ENCODE peak calls at places on chromosomes 4 and X, in ten cellular contexts. One of them, this sample, is unnamed.
A peak's percentile ranks its signal among the peaks of the same experiment; 100 is the strongest.

GRCh38 chrX:6052111-6052745 is 176.4 kb downstream of the NLGN4X start:
- DNase-seq in transverse colon: no peak
- DNase-seq in ascending aorta: no peak
- DNase-seq in adrenal gland: no peak
- DNase-seq in A549: no peak
- DNase-seq in Caco-2: no peak
- DNase-seq in CD8-positive, alpha-beta memory T cell: no peak
- DNase-seq in H7: no peak
- DNase-seq in HFF-Myc: no peak
- DNase-seq in pancreas: no peak
- DNase-seq in this sample: no peak

GRCh38 chr4:71830497-71831178 is 46.8 kb upstream of the GC start:
- DNase-seq in ascending aorta: no peak
- DNase-seq in HFF-Myc: no peak
- DNase-seq in A549: no peak
- DNase-seq in CD8-positive, alpha-beta memory T cell: no peak
- DNase-seq in transverse colon: no peak
- DNase-seq in adrenal gland: no peak
- DNase-seq in Caco-2: no peak
- DNase-seq in H7: no peak
- DNase-seq in pancreas: no peak
- DNase-seq in this sample: no peak

GRCh38 chr4:185966997-185967775 is 101.8 kb upstream of the TLR3 start:
- DNase-seq in H7: no peak
- DNase-seq in Caco-2: no peak
- DNase-seq in transverse colon: no peak
- DNase-seq in A549: no peak
- DNase-seq in HFF-Myc: no peak
- DNase-seq in ascending aorta: no peak
- DNase-seq in pancreas: no peak
- DNase-seq in adrenal gland: no peak
- DNase-seq in CD8-positive, alpha-beta memory T cell: no peak
- DNase-seq in this sample: no peak

GRCh38 chr4:120544838-120545237 is 377.7 kb downstream of the PRDM5 start:
- DNase-seq in CD8-positive, alpha-beta memory T cell: no peak
- DNase-seq in H7: no peak
- DNase-seq in ascending aorta: no peak
- DNase-seq in Caco-2: no peak
- DNase-seq in A549: no peak
- DNase-seq in adrenal gland: no peak
- DNase-seq in transverse colon: no peak
- DNase-seq in HFF-Myc: no peak
- DNase-seq in pancreas: no peak
- DNase-seq in this sample: no peak

GRCh38 chr4:66794635-66795034 is 750.7 kb downstream of the CENPC start:
- DNase-seq in CD8-positive, alpha-beta memory T cell: no peak
- DNase-seq in adrenal gland: no peak
- DNase-seq in Caco-2: no peak
- DNase-seq in pancreas: no peak
- DNase-seq in ascending aorta: no peak
- DNase-seq in H7: no peak
- DNase-seq in A549: no peak
- DNase-seq in HFF-Myc: no peak
- DNase-seq in transverse colon: no peak
- DNase-seq in this sample: no peak

GRCh38 chr4:100369871-100370270 is 148.0 kb downstream of the EMCN start:
- DNase-seq in adrenal gland: no peak
- DNase-seq in CD8-positive, alpha-beta memory T cell: no peak
- DNase-seq in A549: no peak
- DNase-seq in Caco-2: no peak
- DNase-seq in HFF-Myc: no peak
- DNase-seq in pancreas: no peak
- DNase-seq in H7: no peak
- DNase-seq in transverse colon: no peak
- DNase-seq in ascending aorta: no peak
- DNase-seq in this sample: no peak

GRCh38 chr4:100908540-100908939 is 390.7 kb upstream of the EMCN start:
- DNase-seq in H7: no peak
- DNase-seq in HFF-Myc: no peak
- DNase-seq in CD8-positive, alpha-beta memory T cell: no peak
- DNase-seq in Caco-2: no peak
- DNase-seq in A549: no peak
- DNase-seq in adrenal gland: no peak
- DNase-seq in ascending aorta: no peak
- DNase-seq in transverse colon: no peak
- DNase-seq in pancreas: no peak
- DNase-seq in this sample: no peak

GRCh38 chrX:38805294-38806053 is 4.2 kb downstream of the MID1IP1 start:
- DNase-seq in adrenal gland: peak; percentile 57
- DNase-seq in A549: peak; percentile 21
- DNase-seq in CD8-positive, alpha-beta memory T cell: peak; percentile 79
- DNase-seq in H7: peak; percentile 62
- DNase-seq in transverse colon: peak; percentile 71
- DNase-seq in ascending aorta: no peak
- DNase-seq in HFF-Myc: no peak
- DNase-seq in pancreas: peak; percentile 54
- DNase-seq in Caco-2: peak; percentile 71
- DNase-seq in this sample: peak; percentile 79

GRCh38 chrX:135521405-135522131 is 1.1 kb downstream of the INTS6L start:
- DNase-seq in ascending aorta: peak; percentile 46
- DNase-seq in HFF-Myc: peak; percentile 51
- DNase-seq in adrenal gland: peak; percentile 91
- DNase-seq in A549: peak; percentile 41
- DNase-seq in transverse colon: peak; percentile 88
- DNase-seq in H7: peak; percentile 83
- DNase-seq in pancreas: peak; percentile 82
- DNase-seq in CD8-positive, alpha-beta memory T cell: peak; percentile 89
- DNase-seq in Caco-2: peak; percentile 67
- DNase-seq in this sample: peak; percentile 90

GRCh38 chrX:135520022-135520552 is 373 bp upstream of the INTS6L start:
- DNase-seq in A549: no peak
- DNase-seq in transverse colon: no peak
- DNase-seq in ascending aorta: no peak
- DNase-seq in pancreas: no peak
- DNase-seq in CD8-positive, alpha-beta memory T cell: no peak
- DNase-seq in H7: no peak
- DNase-seq in HFF-Myc: no peak
- DNase-seq in adrenal gland: peak; percentile 33
- DNase-seq in Caco-2: no peak
- DNase-seq in this sample: no peak

GRCh38 chrX:135522878-135523693 is 2.6 kb downstream of the INTS6L start:
- DNase-seq in transverse colon: no peak
- DNase-seq in pancreas: no peak
- DNase-seq in HFF-Myc: no peak
- DNase-seq in ascending aorta: no peak
- DNase-seq in A549: no peak
- DNase-seq in CD8-positive, alpha-beta memory T cell: no peak
- DNase-seq in adrenal gland: no peak
- DNase-seq in Caco-2: no peak
- DNase-seq in H7: no peak
- DNase-seq in this sample: no peak

GRCh38 chrX:135520553-135521404 is at the start of gene INTS6L:
- DNase-seq in transverse colon: peak; percentile 91
- DNase-seq in A549: no peak
- DNase-seq in CD8-positive, alpha-beta memory T cell: peak; percentile 93
- DNase-seq in pancreas: peak; percentile 76
- DNase-seq in ascending aorta: peak; percentile 59
- DNase-seq in H7: peak; percentile 66
- DNase-seq in Caco-2: peak; percentile 31
- DNase-seq in adrenal gland: peak; percentile 93
- DNase-seq in HFF-Myc: peak; percentile 43
- DNase-seq in this sample: peak; percentile 85

DNA sequence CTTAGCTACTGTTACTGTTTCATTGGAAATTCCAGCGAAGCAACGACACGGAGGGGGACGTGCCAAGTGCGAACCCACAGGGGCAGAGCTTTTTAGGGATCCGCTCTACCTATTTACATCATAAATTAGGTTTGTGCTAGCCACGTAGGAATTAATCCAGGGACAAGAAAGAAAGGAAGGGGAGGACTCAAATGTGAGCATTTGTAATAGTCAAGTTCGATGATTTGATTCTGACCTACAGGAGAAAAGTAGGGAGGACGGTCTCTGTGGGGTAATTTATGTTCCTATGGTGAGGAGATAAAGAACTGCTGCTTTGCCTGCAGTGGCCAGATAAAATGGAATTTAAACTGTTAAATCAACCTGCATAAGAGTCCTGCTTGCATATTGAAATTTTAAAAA is 1.7 kb downstream of the INTS6L start:
- DNase-seq in transverse colon: no peak
- DNase-seq in adrenal gland: no peak
- DNase-seq in ascending aorta: no peak
- DNase-seq in H7: no peak
- DNase-seq in HFF-Myc: no peak
- DNase-seq in Caco-2: no peak
- DNase-seq in CD8-positive, alpha-beta memory T cell: no peak
- DNase-seq in A549: no peak
- DNase-seq in pancreas: no peak
- DNase-seq in this sample: no peak
- H3K4me3 ChIP-seq in transverse colon: peak overlapping the region; percentile 47
- H3K4me3 ChIP-seq in adrenal gland: peak overlapping the region; percentile 10
- H3K4me3 ChIP-seq in ascending aorta: peak overlapping the region; percentile 65
- H3K4me3 ChIP-seq in H7: peak overlapping the region; percentile 63
- H3K4me3 ChIP-seq in HFF-Myc: peak overlapping the region; percentile 48
- H3K4me3 ChIP-seq in Caco-2: peak overlapping the region; percentile 52
- H3K4me3 ChIP-seq in CD8-positive, alpha-beta memory T cell: peak overlapping the region; percentile 71
- H3K4me3 ChIP-seq in A549: peak overlapping the region; percentile 68
- H3K4me3 ChIP-seq in pancreas: peak overlapping the region; percentile 9
- H3K4me3 ChIP-seq in this sample: peak overlapping the region; percentile 52

GRCh38 chrX:100376581-100376980 is 33.5 kb downstream of the PCDH19 start:
- DNase-seq in H7: no peak
- DNase-seq in adrenal gland: no peak
- DNase-seq in Caco-2: no peak
- DNase-seq in HFF-Myc: no peak
- DNase-seq in ascending aorta: no peak
- DNase-seq in A549: no peak
- DNase-seq in CD8-positive, alpha-beta memory T cell: no peak
- DNase-seq in transverse colon: no peak
- DNase-seq in pancreas: no peak
- DNase-seq in this sample: no peak

GRCh38 chrX:100381613-100382012 is 28.5 kb downstream of the PCDH19 start:
- DNase-seq in transverse colon: no peak
- DNase-seq in adrenal gland: no peak
- DNase-seq in A549: no peak
- DNase-seq in HFF-Myc: no peak
- DNase-seq in pancreas: no peak
- DNase-seq in CD8-positive, alpha-beta memory T cell: no peak
- DNase-seq in H7: no peak
- DNase-seq in Caco-2: no peak
- DNase-seq in ascending aorta: no peak
- DNase-seq in this sample: no peak
- H3K4me3 ChIP-seq in transverse colon: no peak overlapping the region
- H3K4me3 ChIP-seq in adrenal gland: no peak overlapping the region
- H3K4me3 ChIP-seq in A549: no peak overlapping the region
- H3K4me3 ChIP-seq in HFF-Myc: no peak overlapping the region
- H3K4me3 ChIP-seq in pancreas: no peak overlapping the region
- H3K4me3 ChIP-seq in CD8-positive, alpha-beta memory T cell: no peak overlapping the region
- H3K4me3 ChIP-seq in H7: no peak overlapping the region
- H3K4me3 ChIP-seq in Caco-2: no peak overlapping the region
- H3K4me3 ChIP-seq in ascending aorta: no peak overlapping the region
- H3K4me3 ChIP-seq in this sample: no peak overlapping the region

DNA sequence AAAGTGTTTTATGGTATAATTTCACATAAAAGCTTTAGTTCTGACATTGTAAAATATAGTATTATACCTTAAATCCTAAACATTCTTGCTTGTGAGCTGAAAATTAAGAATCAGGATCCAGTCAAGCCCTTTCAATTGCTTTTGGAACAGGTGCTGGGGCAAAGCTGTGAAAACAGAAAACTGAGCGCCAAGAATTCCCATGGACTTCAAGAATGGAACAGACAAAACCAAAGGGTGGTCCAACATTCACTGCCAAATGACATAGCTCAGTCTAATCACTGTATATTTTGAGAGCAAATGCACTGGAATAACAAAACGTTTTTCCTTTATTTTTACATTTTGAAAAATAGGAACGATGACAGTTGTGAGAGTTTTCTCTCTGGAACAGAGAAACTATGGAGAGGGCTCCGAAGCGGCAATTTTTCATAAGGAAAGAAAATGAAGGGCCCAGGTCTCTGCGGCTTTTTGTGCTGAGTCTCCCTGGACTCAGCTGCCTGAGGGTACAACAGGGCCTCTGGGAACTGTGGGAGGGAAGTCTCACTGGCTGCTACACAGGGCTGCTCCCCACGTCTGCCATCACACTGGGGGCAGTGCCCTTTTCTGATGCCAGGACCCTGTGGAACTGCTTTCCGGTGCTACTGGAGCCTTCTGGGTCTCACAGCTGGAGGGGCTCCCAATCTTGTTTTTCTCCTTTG is 56.0 kb upstream of the BMPR1B start:
- DNase-seq in CD8-positive, alpha-beta memory T cell: no peak
- DNase-seq in H7: no peak
- DNase-seq in A549: no peak
- DNase-seq in ascending aorta: no peak
- DNase-seq in pancreas: no peak
- DNase-seq in transverse colon: no peak
- DNase-seq in Caco-2: no peak
- DNase-seq in HFF-Myc: no peak
- DNase-seq in adrenal gland: no peak
- DNase-seq in this sample: no peak
- H3K4me3 ChIP-seq in CD8-positive, alpha-beta memory T cell: no peak overlapping the region
- H3K4me3 ChIP-seq in H7: no peak overlapping the region
- H3K4me3 ChIP-seq in A549: no peak overlapping the region
- H3K4me3 ChIP-seq in ascending aorta: peak overlapping the region; percentile 51
- H3K4me3 ChIP-seq in pancreas: no peak overlapping the region
- H3K4me3 ChIP-seq in transverse colon: no peak overlapping the region
- H3K4me3 ChIP-seq in Caco-2: no peak overlapping the region
- H3K4me3 ChIP-seq in HFF-Myc: no peak overlapping the region
- H3K4me3 ChIP-seq in adrenal gland: no peak overlapping the region
- H3K4me3 ChIP-seq in this sample: no peak overlapping the region

GRCh38 chr4:140069068-140069467 is 84.9 kb downstream of the MAML3 start:
- DNase-seq in CD8-positive, alpha-beta memory T cell: no peak
- DNase-seq in HFF-Myc: no peak
- DNase-seq in transverse colon: no peak
- DNase-seq in ascending aorta: no peak
- DNase-seq in A549: no peak
- DNase-seq in Caco-2: peak; percentile 40
- DNase-seq in adrenal gland: no peak
- DNase-seq in H7: no peak
- DNase-seq in pancreas: no peak
- DNase-seq in this sample: no peak

GRCh38 chr4:140071043-140071442 is 82.9 kb downstream of the MAML3 start:
- DNase-seq in CD8-positive, alpha-beta memory T cell: no peak
- DNase-seq in A549: no peak
- DNase-seq in ascending aorta: no peak
- DNase-seq in HFF-Myc: no peak
- DNase-seq in Caco-2: no peak
- DNase-seq in adrenal gland: no peak
- DNase-seq in H7: no peak
- DNase-seq in pancreas: no peak
- DNase-seq in transverse colon: no peak
- DNase-seq in this sample: no peak

GRCh38 chr4:140068247-140068646 is 85.7 kb downstream of the MAML3 start:
- DNase-seq in Caco-2: no peak
- DNase-seq in A549: no peak
- DNase-seq in H7: no peak
- DNase-seq in CD8-positive, alpha-beta memory T cell: no peak
- DNase-seq in ascending aorta: no peak
- DNase-seq in adrenal gland: no peak
- DNase-seq in pancreas: no peak
- DNase-seq in transverse colon: no peak
- DNase-seq in HFF-Myc: no peak
- DNase-seq in this sample: no peak

GRCh38 chr4:140070369-140070768 is 83.6 kb downstream of the MAML3 start:
- DNase-seq in H7: no peak
- DNase-seq in adrenal gland: no peak
- DNase-seq in CD8-positive, alpha-beta memory T cell: no peak
- DNase-seq in A549: no peak
- DNase-seq in pancreas: no peak
- DNase-seq in Caco-2: no peak
- DNase-seq in transverse colon: no peak
- DNase-seq in ascending aorta: no peak
- DNase-seq in HFF-Myc: no peak
- DNase-seq in this sample: no peak

GRCh38 chr4:140071806-140072205 is 82.2 kb downstream of the MAML3 start:
- DNase-seq in H7: no peak
- DNase-seq in Caco-2: no peak
- DNase-seq in A549: no peak
- DNase-seq in ascending aorta: no peak
- DNase-seq in transverse colon: peak; percentile 33
- DNase-seq in CD8-positive, alpha-beta memory T cell: peak; percentile 71
- DNase-seq in pancreas: no peak
- DNase-seq in adrenal gland: no peak
- DNase-seq in HFF-Myc: no peak
- DNase-seq in this sample: peak; percentile 36
- H3K4me3 ChIP-seq in H7: no peak overlapping the region
- H3K4me3 ChIP-seq in Caco-2: no peak overlapping the region
- H3K4me3 ChIP-seq in A549: no peak overlapping the region
- H3K4me3 ChIP-seq in ascending aorta: no peak overlapping the region
- H3K4me3 ChIP-seq in transverse colon: no peak overlapping the region
- H3K4me3 ChIP-seq in CD8-positive, alpha-beta memory T cell: peak overlapping the region; percentile 14
- H3K4me3 ChIP-seq in pancreas: no peak overlapping the region
- H3K4me3 ChIP-seq in adrenal gland: no peak overlapping the region
- H3K4me3 ChIP-seq in HFF-Myc: no peak overlapping the region
- H3K4me3 ChIP-seq in this sample: no peak overlapping the region

This sample was measured in GM06990.